ENCODE peak calls at places on chromosomes 16 and 17, in nine cellular contexts. Z, T, W, H, J, F, O, B and M are unnamed samples.

GRCh38 chr17:9209781-9210370 is 188.6 kb downstream of the NTN1 start:
- DNase-seq in W (no peak), O (no peak), F (no peak), J (no peak), Z (no peak), B (no peak), T (no peak), H (no peak), M (no peak)

GRCh38 chr16:56611281-56611833 is 3.0 kb downstream of the MT2A start:
- DNase-seq in J (peak; percentile 79), H (no peak), Z (peak; percentile 84), T (no peak), W (peak; percentile 69), O (peak; percentile 45), F (peak; percentile 67), B (peak; percentile 59), M (no peak)

GRCh38 chr17:77151236-77151635 is 10.5 kb downstream of the SEC14L1 start:
- DNase-seq in W (no peak), H (no peak), Z (no peak), F (no peak), B (no peak), T (no peak), O (no peak), J (no peak), M (no peak)

GRCh38 chr16:15398618-15399316 is 3.2 kb downstream of the MPV17L start:
- DNase-seq in W (no peak), Z (no peak), J (no peak), B (no peak), T (no peak), F (no peak), O (no peak), H (no peak), M (no peak)

GRCh38 chr17:8611135-8611534 is 19.4 kb downstream of the MYH10 start:
- DNase-seq in W (no peak), J (no peak), O (no peak), T (peak; percentile 13), H (no peak), B (no peak), F (no peak), Z (no peak), M (no peak)

GRCh38 chr16:89431158-89431584 is 59.2 kb downstream of the ANKRD11 start:
- DNase-seq in O (no peak), B (no peak), Z (peak; percentile 42), T (no peak), W (peak; percentile 50), J (no peak), F (peak; percentile 96), H (no peak), M (no peak)

GRCh38 chr17:39631403-39631802 is 4.7 kb downstream of the PPP1R1B start:
- DNase-seq in B (no peak), W (no peak), J (no peak), O (no peak), H (peak; percentile 25), Z (no peak), T (no peak), F (no peak), M (no peak)

GRCh38 chr16:80993293-80993691 is 13.4 kb downstream of the CMC2 start:
- DNase-seq in T (peak; percentile 91), B (no peak), O (no peak), W (peak; percentile 47), J (no peak), F (peak; percentile 90), Z (no peak), H (peak; percentile 67), M (peak; percentile 41)

GRCh38 chr17:66359351-66359750 is 56.9 kb downstream of the PRKCA start:
- DNase-seq in B (no peak), Z (no peak), H (no peak), T (no peak), W (no peak), O (no peak), F (no peak), J (no peak), M (no peak)

GRCh38 chr17:82487898-82488297 is 29.4 kb downstream of the NARF start:
- DNase-seq in F (no peak), J (no peak), W (no peak), T (no peak), Z (no peak), H (no peak), B (no peak), O (no peak), M (no peak)

GRCh38 chr16:66511615-66512500 is 38.1 kb downstream of the TK2 start:
- DNase-seq in O (no peak), F (peak; percentile 72), Z (no peak), H (peak; percentile 77), W (peak; percentile 25), B (no peak), T (peak; percentile 95), J (no peak), M (no peak)

GRCh38 chr16:67936876-67937605 is 391 bp upstream of the PSMB10 start:
- DNase-seq in B (no peak), W (peak; percentile 78), Z (no peak), J (peak; percentile 78), H (no peak), O (peak; percentile 94), T (peak; percentile 48), F (no peak), M (peak; percentile 60)

GRCh38 chr16:75443301-75443700 is 10.0 kb upstream of the CFDP1 start:
- DNase-seq in J (no peak), T (no peak), Z (no peak), O (no peak), H (no peak), F (peak; percentile 33), B (no peak), W (no peak), M (peak; percentile 56)

GRCh38 chr16:85445779-85446222 is 167.3 kb upstream of the GSE1 start:
- DNase-seq in F (peak; percentile 29), T (no peak), B (no peak), J (no peak), Z (no peak), W (peak; percentile 85), O (no peak), H (no peak), M (no peak)

GRCh38 chr16:74309789-74310781 is 13.5 kb downstream of the PSMD7 start:
- DNase-seq in B (no peak), H (peak; percentile 21), Z (no peak), F (peak; percentile 56), T (peak; percentile 10), J (no peak), W (no peak), O (peak; percentile 69), M (peak; percentile 73)

GRCh38 chr17:68355093-68355492 is 63.8 kb downstream of the ARSG start:
- DNase-seq in O (no peak), Z (no peak), B (no peak), F (peak; percentile 65), W (no peak), H (no peak), T (peak; percentile 68), J (no peak), M (no peak)
- H3K27ac ChIP-seq in O (no peak overlapping the region), Z (no peak overlapping the region), B (no peak overlapping the region), F (peak overlapping the region; percentile 41), W (no peak overlapping the region), H (peak overlapping the region; percentile 97), T (no peak overlapping the region), J (no peak overlapping the region), M (no peak overlapping the region)

DNA sequence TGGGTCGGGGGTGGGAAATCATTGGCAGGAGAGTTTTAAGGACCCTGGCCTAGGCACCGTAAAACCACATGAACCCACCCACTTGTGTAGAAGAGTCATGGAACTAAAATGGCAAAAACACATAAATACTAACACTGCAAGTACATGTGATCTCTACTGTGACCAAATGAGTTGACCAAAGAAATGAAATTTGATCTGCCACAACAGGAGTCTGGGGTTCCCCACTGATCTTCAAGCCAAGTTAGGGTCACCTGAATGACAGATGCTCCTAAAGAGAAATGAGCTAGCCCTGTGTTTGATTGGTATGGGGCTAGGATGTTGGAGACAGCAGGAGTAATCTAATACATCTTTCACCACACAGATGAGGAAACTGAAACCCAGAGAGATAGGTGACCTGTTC is 21.5 kb upstream of the SKAP1 start:
- DNase-seq in T (no peak), O (no peak), W (no peak), H (no peak), B (no peak), F (no peak), Z (no peak), J (no peak), M (no peak)
- H3K4me1 ChIP-seq in T (no peaks in the 10 kb centered on the region), O (peaks cover 17% of the 10 kb centered on the region), W (no peaks in the 10 kb centered on the region), H (no peaks in the 10 kb centered on the region), B (no peaks in the 10 kb centered on the region), F (no peaks in the 10 kb centered on the region), Z (no peaks in the 10 kb centered on the region), J (no peaks in the 10 kb centered on the region), M (peaks cover 6% of the 10 kb centered on the region)

GRCh38 chr16:19104591-19104990 is 9.2 kb upstream of the ITPRIPL2 start:
- DNase-seq in H (no peak), T (no peak), O (peak; percentile 5), W (no peak), F (no peak), Z (no peak), J (no peak), B (no peak), M (no peak)

GRCh38 chr16:19108409-19109287 is 5.1 kb upstream of the ITPRIPL2 start:
- DNase-seq in W (no peak), H (no peak), O (peak; percentile 32), F (no peak), J (no peak), B (no peak), T (no peak), Z (no peak), M (no peak)

GRCh38 chr16:19106625-19107020 is 7.1 kb upstream of the ITPRIPL2 start:
- DNase-seq in W (no peak), J (no peak), T (no peak), O (no peak), B (no peak), F (no peak), H (no peak), Z (no peak), M (no peak)

GRCh38 chr16:19105131-19105530 is 8.6 kb upstream of the ITPRIPL2 start:
- DNase-seq in W (no peak), B (no peak), O (peak; percentile 34), F (no peak), H (no peak), J (no peak), T (no peak), Z (no peak), M (no peak)

DNA sequence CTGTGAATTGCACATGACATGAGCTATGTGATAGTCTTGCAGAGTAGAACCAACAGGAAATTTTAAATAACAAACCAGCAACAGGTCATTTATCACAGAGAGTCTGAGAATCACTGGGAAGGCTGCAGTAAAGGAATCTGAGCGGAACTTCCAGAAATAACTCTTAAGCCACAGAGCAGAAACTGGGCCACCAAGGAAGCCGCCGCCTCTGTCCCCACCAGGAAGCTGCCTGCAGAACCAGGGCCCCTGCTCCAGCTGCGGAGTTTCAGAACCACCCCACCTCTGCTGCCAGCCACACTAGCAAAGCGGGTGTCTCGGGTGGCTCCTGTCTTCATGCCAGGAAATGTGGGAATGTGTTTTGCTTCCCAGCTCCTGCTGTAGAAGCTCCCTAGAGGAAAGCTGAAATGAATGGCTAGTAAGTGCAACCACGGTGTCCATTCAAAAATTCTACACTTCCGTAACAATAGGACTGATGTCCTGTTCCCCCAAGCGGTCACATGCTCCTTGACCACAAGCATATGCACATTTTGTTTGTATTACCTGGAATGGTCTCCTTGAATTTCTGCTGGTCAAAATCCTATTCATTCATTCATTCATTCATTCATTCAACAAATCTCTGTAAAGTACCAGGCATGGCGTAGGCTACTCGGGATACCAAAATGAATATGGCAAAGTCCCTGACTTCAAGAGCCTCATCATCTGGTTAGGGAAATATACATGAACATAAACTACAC is 7.7 kb upstream of the ITPRIPL2 start:
- DNase-seq in O (peak; percentile 16), J (no peak), H (no peak), W (no peak), Z (no peak), T (no peak), B (no peak), F (peak; percentile 34), M (no peak)
- H3K27ac ChIP-seq in O (no peak overlapping the region), J (no peak overlapping the region), H (peak overlapping the region; percentile 95), W (no peak overlapping the region), Z (no peak overlapping the region), T (no peak overlapping the region), B (no peak overlapping the region), F (no peak overlapping the region), M (no peak overlapping the region)

GRCh38 chr16:11100239-11100750 is 155.7 kb downstream of the SOCS1 start:
- DNase-seq in H (no peak), W (peak; percentile 63), J (peak; percentile 70), O (no peak), F (peak; percentile 100), Z (peak; percentile 64), B (no peak), T (no peak), M (peak; percentile 46)
- H3K4me1 ChIP-seq in H (peaks cover 26% of the 10 kb centered on the region), W (peaks cover 49% of the 10 kb centered on the region), J (peaks cover 57% of the 10 kb centered on the region), O (peaks cover 11% of the 10 kb centered on the region), F (peaks cover 48% of the 10 kb centered on the region), Z (peaks cover 21% of the 10 kb centered on the region), B (peaks cover 52% of the 10 kb centered on the region), T (peaks cover 16% of the 10 kb centered on the region), M (peaks cover 27% of the 10 kb centered on the region)